ENCODE peak calls at places on chromosome 10, in eight cellular contexts. P is NCI-H774; F is naive thymus-derived CD8-positive, alpha-beta T cell; N is NCI-H1436; A is HFFc6; H is T follicular helper cell; M is adrenal gland; Q is testis. R is an unnamed sample.

GRCh38 chr10:69222157-69223027 is 2.3 kb downstream of the HKDC1 start:
- DNase-seq in P (peak), F (no peak), N (peak), A (peak), H (peak), M (peak), Q (peak), R (peak)

GRCh38 chr10:85544956-85545355 is 821.6 kb downstream of the GRID1 start:
- DNase-seq in P (no peak), F (no peak), N (no peak), A (no peak), H (no peak), M (no peak), Q (no peak), R (no peak)

GRCh38 chr10:83995932-83996331 is 143.4 kb upstream of the GHITM start:
- DNase-seq in P (no peak), F (no peak), N (no peak), A (no peak), H (no peak), M (no peak), Q (no peak), R (no peak)

GRCh38 chr10:119029613-119030420 is at the start of gene NANOS1:
- DNase-seq in P (peak), F (no peak), N (peak), A (no peak), H (no peak), M (no peak), Q (no peak), R (no peak)

GRCh38 chr10:12489806-12490205 is 140.5 kb downstream of the CAMK1D start:
- DNase-seq in P (no peak), F (no peak), N (no peak), A (no peak), H (no peak), M (no peak), Q (no peak), R (no peak)

GRCh38 chr10:17113889-17114288 is 15.7 kb downstream of the CUBN start:
- DNase-seq in P (no peak), F (no peak), N (no peak), A (peak), H (no peak), M (peak), Q (peak), R (no peak)

GRCh38 chr10:23643396-23643795 is 204.5 kb downstream of the OTUD1 start:
- DNase-seq in P (no peak), F (no peak), N (no peak), A (no peak), H (no peak), M (peak), Q (peak), R (no peak)

GRCh38 chr10:63157845-63158624 is 24.9 kb downstream of the NRBF2 start:
- DNase-seq in P (peak), F (no peak), N (peak), A (peak), H (peak), M (peak), Q (no peak), R (peak)

GRCh38 chr10:82397859-82398258 is 522.9 kb downstream of the NRG3 start:
- DNase-seq in P (no peak), F (no peak), N (no peak), A (no peak), H (no peak), M (no peak), Q (no peak), R (no peak)

GRCh38 chr10:122163182-122164027 is 107.7 kb upstream of the BTBD16 start:
- DNase-seq in P (no peak), F (no peak), N (peak), A (no peak), H (no peak), M (no peak), Q (peak), R (no peak)

GRCh38 chr10:107733328-107733727 is 568.8 kb upstream of the SORCS1 start:
- DNase-seq in P (no peak), F (no peak), N (no peak), A (no peak), H (no peak), M (no peak), Q (no peak), R (no peak)

GRCh38 chr10:81594991-81595390 is 280.0 kb upstream of the NRG3 start:
- DNase-seq in P (no peak), F (no peak), N (no peak), A (no peak), H (no peak), M (no peak), Q (no peak), R (no peak)

GRCh38 chr10:66307826-66308225 is 618.0 kb upstream of the LRRTM3 start:
- DNase-seq in P (no peak), F (no peak), N (no peak), A (no peak), H (no peak), M (no peak), Q (no peak), R (no peak)

GRCh38 chr10:132457328-132458070 is 60.5 kb downstream of the PWWP2B start:
- DNase-seq in P (no peak), F (no peak), N (peak), A (no peak), H (peak), M (peak), Q (no peak), R (peak)

GRCh38 chr10:2341298-2341697 is 604.0 kb upstream of the ADARB2 start:
- DNase-seq in P (no peak), F (no peak), N (no peak), A (no peak), H (no peak), M (no peak), Q (no peak), R (no peak)

GRCh38 chr10:72056113-72056512 is 32.2 kb downstream of the SPOCK2 start:
- DNase-seq in P (no peak), F (no peak), N (no peak), A (no peak), H (no peak), M (peak), Q (peak), R (no peak)

GRCh38 chr10:114811769-114812353 is 9.7 kb upstream of the FHIP2A start:
- DNase-seq in P (no peak), F (no peak), N (no peak), A (no peak), H (no peak), M (no peak), Q (no peak), R (no peak)

GRCh38 chr10:113967096-113967495 is 76.6 kb upstream of the ADRB1 start:
- DNase-seq in P (no peak), F (no peak), N (no peak), A (no peak), H (no peak), M (no peak), Q (no peak), R (no peak)

GRCh38 chr10:48251525-48252353 is 22.8 kb downstream of the FRMPD2 start:
- DNase-seq in P (peak), F (no peak), N (no peak), A (no peak), H (no peak), M (no peak), Q (no peak), R (no peak)

GRCh38 chr10:79559726-79560125 is 481 bp downstream of the SFTPA2 start:
- DNase-seq in P (no peak), F (no peak), N (no peak), A (peak), H (no peak), M (no peak), Q (no peak), R (no peak)

GRCh38 chr10:102342462-102342861 is 53.0 kb upstream of the NFKB2 start:
- DNase-seq in P (no peak), F (no peak), N (peak), A (no peak), H (no peak), M (no peak), Q (no peak), R (no peak)

GRCh38 chr10:75431180-75432111 is at the start of gene LRMDA:
- DNase-seq in P (peak), F (no peak), N (no peak), A (no peak), H (no peak), M (peak), Q (peak), R (no peak)

GRCh38 chr10:16458196-16458977 is 21.6 kb downstream of the PTER start:
- DNase-seq in P (no peak), F (no peak), N (no peak), A (no peak), H (no peak), M (no peak), Q (no peak), R (no peak)

R was measured in T-cell.